ENCODE peak calls at places on chromosomes 6 and 20, in five cellular contexts. One of them, this sample, is unnamed. For H3K4me1, the result is how much of the 10 kb centered on the place peaks cover.

GRCh38 chr6:15430947-15431405 is 185.1 kb downstream of the JARID2 start:
- DNase-seq in HCT116: no peak
- DNase-seq in esophagus squamous epithelium: no peak
- DNase-seq in fibroblast of lung: no peak
- DNase-seq in H9: no peak
- DNase-seq in this sample: no peak

GRCh38 chr20:48819813-48820648 is 7.8 kb downstream of the PREX1 start:
- DNase-seq in HCT116: no peak
- DNase-seq in esophagus squamous epithelium: no peak
- DNase-seq in fibroblast of lung: peak
- DNase-seq in H9: no peak
- DNase-seq in this sample: no peak

GRCh38 chr20:3420211-3420707 is 12.8 kb upstream of the DNAAF9 start:
- DNase-seq in HCT116: no peak
- DNase-seq in esophagus squamous epithelium: no peak
- DNase-seq in fibroblast of lung: peak
- DNase-seq in H9: no peak
- DNase-seq in this sample: peak

GRCh38 chr20:48818481-48818987 is 9.3 kb downstream of the PREX1 start:
- DNase-seq in HCT116: no peak
- DNase-seq in esophagus squamous epithelium: no peak
- DNase-seq in fibroblast of lung: no peak
- DNase-seq in H9: no peak
- DNase-seq in this sample: no peak

GRCh38 chr6:146543211-146543939 is at the start of gene RAB32:
- DNase-seq in HCT116: no peak
- DNase-seq in esophagus squamous epithelium: peak
- DNase-seq in fibroblast of lung: peak
- DNase-seq in H9: peak
- DNase-seq in this sample: peak

GRCh38 chr20:58891076-58891685 is 38.7 kb downstream of the GNAS start:
- DNase-seq in HCT116: no peak
- DNase-seq in esophagus squamous epithelium: no peak
- DNase-seq in fibroblast of lung: peak
- DNase-seq in H9: peak
- DNase-seq in this sample: peak

GRCh38 chr20:63120286-63121090 is 95.4 kb downstream of the YTHDF1 start:
- DNase-seq in HCT116: no peak
- DNase-seq in esophagus squamous epithelium: no peak
- DNase-seq in fibroblast of lung: no peak
- DNase-seq in H9: no peak
- DNase-seq in this sample: no peak

GRCh38 chr20:57267158-57267821 is 849 bp upstream of the BMP7 start:
- DNase-seq in HCT116: no peak
- DNase-seq in esophagus squamous epithelium: no peak
- DNase-seq in fibroblast of lung: no peak
- DNase-seq in H9: no peak
- DNase-seq in this sample: no peak

GRCh38 chr6:81766482-81767069 is 14.1 kb upstream of the TENT5A start:
- DNase-seq in HCT116: no peak
- DNase-seq in esophagus squamous epithelium: no peak
- DNase-seq in fibroblast of lung: peak
- DNase-seq in H9: no peak
- DNase-seq in this sample: no peak

GRCh38 chr20:14055127-14055742 is 59.9 kb downstream of the MACROD2 start:
- DNase-seq in HCT116: peak
- DNase-seq in esophagus squamous epithelium: no peak
- DNase-seq in fibroblast of lung: peak
- DNase-seq in H9: no peak
- DNase-seq in this sample: no peak

GRCh38 chr6:67676892-67677291 is 958.2 kb upstream of the ADGRB3 start:
- DNase-seq in HCT116: no peak
- DNase-seq in esophagus squamous epithelium: no peak
- DNase-seq in fibroblast of lung: no peak
- DNase-seq in H9: no peak
- DNase-seq in this sample: no peak

GRCh38 chr6:93416575-93417420 is 2.6 kb downstream of the EPHA7 start:
- DNase-seq in HCT116: no peak
- DNase-seq in esophagus squamous epithelium: no peak
- DNase-seq in fibroblast of lung: peak
- DNase-seq in H9: peak
- DNase-seq in this sample: peak

GRCh38 chr6:111842891-111843290 is 30.4 kb downstream of the FYN start:
- DNase-seq in HCT116: no peak
- DNase-seq in esophagus squamous epithelium: no peak
- DNase-seq in fibroblast of lung: no peak
- DNase-seq in H9: no peak
- DNase-seq in this sample: no peak

GRCh38 chr20:3738109-3739053 is 5.9 kb downstream of the HSPA12B start:
- DNase-seq in HCT116: no peak
- DNase-seq in esophagus squamous epithelium: no peak
- DNase-seq in fibroblast of lung: no peak
- DNase-seq in H9: peak
- DNase-seq in this sample: no peak

GRCh38 chr6:100160913-100161312 is 166.9 kb upstream of the MCHR2 start:
- DNase-seq in HCT116: no peak
- DNase-seq in esophagus squamous epithelium: no peak
- DNase-seq in fibroblast of lung: no peak
- DNase-seq in H9: peak
- DNase-seq in this sample: no peak

GRCh38 chr6:127186889-127187288 is 68.4 kb downstream of the RSPO3 start:
- DNase-seq in HCT116: peak
- DNase-seq in esophagus squamous epithelium: peak
- DNase-seq in fibroblast of lung: no peak
- DNase-seq in H9: peak
- DNase-seq in this sample: peak

GRCh38 chr6:160139420-160139851 is 17.8 kb downstream of the SLC22A1 start:
- DNase-seq in HCT116: no peak
- DNase-seq in esophagus squamous epithelium: no peak
- DNase-seq in fibroblast of lung: peak
- DNase-seq in H9: no peak
- DNase-seq in this sample: no peak

GRCh38 chr6:3226422-3227362 is 761 bp downstream of the TUBB2B start:
- DNase-seq in HCT116: no peak
- DNase-seq in esophagus squamous epithelium: no peak
- DNase-seq in fibroblast of lung: no peak
- DNase-seq in H9: no peak
- DNase-seq in this sample: no peak

GRCh38 chr6:38730136-38730862 is 15.2 kb downstream of the DNAH8 start:
- DNase-seq in HCT116: no peak
- DNase-seq in esophagus squamous epithelium: no peak
- DNase-seq in fibroblast of lung: no peak
- DNase-seq in H9: no peak
- DNase-seq in this sample: no peak

GRCh38 chr20:51985013-51985415 is 182.7 kb upstream of the SALL4 start:
- DNase-seq in HCT116: peak
- DNase-seq in esophagus squamous epithelium: no peak
- DNase-seq in fibroblast of lung: peak
- DNase-seq in H9: no peak
- DNase-seq in this sample: no peak

GRCh38 chr20:62321521-62321948 is 18.7 kb downstream of the ADRM1 start:
- DNase-seq in HCT116: peak
- DNase-seq in esophagus squamous epithelium: no peak
- DNase-seq in fibroblast of lung: peak
- DNase-seq in H9: peak
- DNase-seq in this sample: no peak

GRCh38 chr20:52422574-52423463 is 231.2 kb upstream of the ZFP64 start:
- DNase-seq in HCT116: no peak
- DNase-seq in esophagus squamous epithelium: no peak
- DNase-seq in fibroblast of lung: peak
- DNase-seq in H9: no peak
- DNase-seq in this sample: no peak

GRCh38 chr6:148501178-148501590 is 158.5 kb downstream of the SASH1 start:
- DNase-seq in HCT116: peak
- DNase-seq in esophagus squamous epithelium: no peak
- DNase-seq in fibroblast of lung: peak
- DNase-seq in H9: no peak
- DNase-seq in this sample: peak

GRCh38 chr20:17634666-17635319 is 47.2 kb downstream of the RRBP1 start:
- DNase-seq in HCT116: no peak
- DNase-seq in esophagus squamous epithelium: no peak
- DNase-seq in fibroblast of lung: no peak
- DNase-seq in H9: no peak
- DNase-seq in this sample: no peak

GRCh38 chr6:169409742-169410312 is 156.2 kb upstream of the THBS2 start:
- DNase-seq in HCT116: no peak
- DNase-seq in esophagus squamous epithelium: no peak
- DNase-seq in fibroblast of lung: no peak
- DNase-seq in H9: no peak
- DNase-seq in this sample: no peak

GRCh38 chr6:159819932-159820640 is 20.0 kb downstream of the PNLDC1 start:
- DNase-seq in HCT116: no peak
- DNase-seq in esophagus squamous epithelium: no peak
- DNase-seq in fibroblast of lung: no peak
- DNase-seq in H9: peak
- DNase-seq in this sample: no peak

GRCh38 chr6:143064996-143065683 is 4.5 kb downstream of the AIG1 start:
- DNase-seq in HCT116: no peak
- DNase-seq in esophagus squamous epithelium: no peak
- DNase-seq in fibroblast of lung: no peak
- DNase-seq in H9: no peak
- DNase-seq in this sample: no peak

GRCh38 chr6:63787021-63787420 is 151.4 kb downstream of the PHF3 start:
- DNase-seq in HCT116: no peak
- DNase-seq in esophagus squamous epithelium: no peak
- DNase-seq in fibroblast of lung: no peak
- DNase-seq in H9: no peak
- DNase-seq in this sample: no peak

GRCh38 chr6:22113046-22113766 is 183.6 kb downstream of the PRL start:
- DNase-seq in HCT116: peak
- DNase-seq in esophagus squamous epithelium: no peak
- DNase-seq in fibroblast of lung: peak
- DNase-seq in H9: no peak
- DNase-seq in this sample: peak

GRCh38 chr20:51463998-51464397 is 78.5 kb downstream of the NFATC2 start:
- DNase-seq in HCT116: no peak
- DNase-seq in esophagus squamous epithelium: no peak
- DNase-seq in fibroblast of lung: no peak
- DNase-seq in H9: no peak
- DNase-seq in this sample: no peak

GRCh38 chr20:12984069-12984765 is 24.6 kb upstream of the SPTLC3 start:
- DNase-seq in HCT116: no peak
- DNase-seq in esophagus squamous epithelium: no peak
- DNase-seq in fibroblast of lung: no peak
- DNase-seq in H9: no peak
- DNase-seq in this sample: no peak

GRCh38 chr20:49675368-49676151 is 38.1 kb downstream of the B4GALT5 start:
- DNase-seq in HCT116: no peak
- DNase-seq in esophagus squamous epithelium: no peak
- DNase-seq in fibroblast of lung: no peak
- DNase-seq in H9: no peak
- DNase-seq in this sample: no peak

GRCh38 chr20:37095108-37095608 is 639 bp downstream of the RBL1 start:
- DNase-seq in HCT116: no peak
- DNase-seq in esophagus squamous epithelium: no peak
- DNase-seq in fibroblast of lung: peak
- DNase-seq in H9: no peak
- DNase-seq in this sample: no peak

GRCh38 chr6:90156861-90157260 is 139.8 kb downstream of the BACH2 start:
- DNase-seq in HCT116: no peak
- DNase-seq in esophagus squamous epithelium: no peak
- DNase-seq in fibroblast of lung: no peak
- DNase-seq in H9: no peak
- DNase-seq in this sample: no peak

GRCh38 chr20:35991142-35991771 is 22.9 kb downstream of the CNBD2 start:
- DNase-seq in HCT116: peak
- DNase-seq in esophagus squamous epithelium: no peak
- DNase-seq in fibroblast of lung: peak
- DNase-seq in H9: no peak
- DNase-seq in this sample: no peak

GRCh38 chr6:156866181-156866862 is 89.1 kb downstream of the ARID1B start:
- DNase-seq in HCT116: no peak
- DNase-seq in esophagus squamous epithelium: no peak
- DNase-seq in fibroblast of lung: peak
- DNase-seq in H9: no peak
- DNase-seq in this sample: no peak

GRCh38 chr6:36546664-36546957 is 668 bp downstream of the STK38 start:
- DNase-seq in HCT116: no peak
- DNase-seq in esophagus squamous epithelium: no peak
- DNase-seq in fibroblast of lung: no peak
- DNase-seq in H9: no peak
- DNase-seq in this sample: no peak

GRCh38 chr6:136969433-136969832 is 47.3 kb downstream of the SLC35D3 start:
- DNase-seq in HCT116: no peak
- DNase-seq in esophagus squamous epithelium: no peak
- DNase-seq in fibroblast of lung: no peak
- DNase-seq in H9: no peak
- DNase-seq in this sample: no peak

GRCh38 chr20:845967-846893 is 12.7 kb downstream of the FAM110A start:
- DNase-seq in HCT116: no peak
- DNase-seq in esophagus squamous epithelium: no peak
- DNase-seq in fibroblast of lung: no peak
- DNase-seq in H9: no peak
- DNase-seq in this sample: no peak
- H3K4me1 ChIP-seq in HCT116: under half
- H3K4me1 ChIP-seq in esophagus squamous epithelium: half or more
- H3K4me1 ChIP-seq in fibroblast of lung: under half
- H3K4me1 ChIP-seq in H9: under half
- H3K4me1 ChIP-seq in this sample: under half

DNA sequence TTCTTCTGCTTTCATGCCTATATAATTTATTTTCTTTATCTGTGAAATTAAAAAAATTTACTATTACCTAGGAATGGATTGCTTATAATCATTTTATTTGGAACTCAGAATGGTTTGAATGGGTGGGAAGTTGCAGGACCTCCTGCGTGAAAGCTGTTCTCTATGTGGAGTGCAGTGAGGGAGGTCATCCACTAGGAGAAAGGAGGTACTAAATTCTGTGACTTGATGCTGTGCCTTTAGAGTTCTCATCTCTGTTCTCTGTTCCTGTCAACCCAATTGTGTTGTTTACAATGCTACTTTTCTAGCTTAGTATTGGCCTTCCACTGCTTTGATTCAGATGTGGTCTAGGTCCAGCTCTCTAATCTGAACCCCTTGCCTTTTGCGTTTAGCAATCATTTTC is 65.0 kb upstream of the HIVEP1 start:
- DNase-seq in HCT116: no peak
- DNase-seq in esophagus squamous epithelium: no peak
- DNase-seq in fibroblast of lung: no peak
- DNase-seq in H9: no peak
- DNase-seq in this sample: no peak
- TF ChIP-seq CTCF in HCT116: peak
- TF ChIP-seq CTCF in esophagus squamous epithelium: no peak
- TF ChIP-seq CTCF in fibroblast of lung: no peak
- TF ChIP-seq CTCF in H9: peak
- TF ChIP-seq CTCF in this sample: no peak

GRCh38 chr6:34318492-34319470 is 70.0 kb upstream of the SMIM29 start:
- DNase-seq in HCT116: no peak
- DNase-seq in esophagus squamous epithelium: no peak
- DNase-seq in fibroblast of lung: no peak
- DNase-seq in H9: no peak
- DNase-seq in this sample: no peak
- H3K27ac ChIP-seq in HCT116: no peak
- H3K27ac ChIP-seq in esophagus squamous epithelium: peak
- H3K27ac ChIP-seq in fibroblast of lung: no peak
- H3K27ac ChIP-seq in H9: no peak
- H3K27ac ChIP-seq in this sample: peak

GRCh38 chr6:10531942-10532341 is 10.8 kb downstream of the GCNT2 start:
- DNase-seq in HCT116: no peak
- DNase-seq in esophagus squamous epithelium: no peak
- DNase-seq in fibroblast of lung: no peak
- DNase-seq in H9: no peak
- DNase-seq in this sample: no peak
- H3K4me1 ChIP-seq in HCT116: under half
- H3K4me1 ChIP-seq in esophagus squamous epithelium: under half
- H3K4me1 ChIP-seq in fibroblast of lung: under half
- H3K4me1 ChIP-seq in H9: under half
- H3K4me1 ChIP-seq in this sample: under half

GRCh38 chr6:118735320-118735719 is 83.9 kb upstream of the CEP85L start:
- DNase-seq in HCT116: no peak
- DNase-seq in esophagus squamous epithelium: no peak
- DNase-seq in fibroblast of lung: peak
- DNase-seq in H9: peak
- DNase-seq in this sample: no peak
- TF ChIP-seq CTCF in HCT116: peak
- TF ChIP-seq CTCF in esophagus squamous epithelium: no peak
- TF ChIP-seq CTCF in fibroblast of lung: peak
- TF ChIP-seq CTCF in H9: peak
- TF ChIP-seq CTCF in this sample: no peak